ENCODE peak calls at places on chromosomes 6 and 20, in eight cellular contexts. A is IMR-90, Z is A549, E is cardiac fibroblast, L is colonic mucosa, K is mammary epithelial cell, X is astrocyte, T is dorsolateral prefrontal cortex. R is an unnamed sample.

GRCh38 chr20:62771396-62772102 is 24.7 kb upstream of the MRGBP start:
- DNase-seq in Z (no peak), L (no peak), T (no peak), X (no peak), A (no peak), E (no peak), K (no peak), R (no peak)

GRCh38 chr20:10111144-10111771 is 76.5 kb downstream of the ANKEF1 start:
- DNase-seq in X (no peak), K (no peak), A (no peak), E (no peak), T (no peak), L (peak; percentile 32), Z (no peak), R (no peak)

GRCh38 chr20:54208492-54209044 is 681 bp downstream of the PFDN4 start:
- DNase-seq in L (no peak), T (no peak), X (peak; percentile 53), E (peak; percentile 66), K (peak; percentile 65), Z (peak; percentile 21), A (peak; percentile 63), R (peak; percentile 55)

GRCh38 chr6:163588211-163588919 is 173.8 kb downstream of the QKI start:
- DNase-seq in E (peak; percentile 66), A (peak; percentile 74), X (peak; percentile 45), K (peak; percentile 56), T (no peak), L (no peak), Z (no peak), R (no peak)

GRCh38 chr6:91031581-91031980 is 444.7 kb upstream of the MAP3K7 start:
- DNase-seq in E (no peak), T (no peak), L (no peak), Z (no peak), X (no peak), A (no peak), K (no peak), R (no peak)

GRCh38 chr20:44773070-44773829 is 27.6 kb downstream of the KCNK15 start:
- DNase-seq in E (no peak), K (no peak), A (no peak), Z (no peak), X (no peak), T (no peak), L (no peak), R (no peak)

GRCh38 chr6:138346302-138347195 is 31.2 kb upstream of the SMIM28 start:
- DNase-seq in Z (no peak), K (peak; percentile 39), L (no peak), A (peak; percentile 19), T (no peak), X (peak; percentile 60), E (peak; percentile 60), R (peak; percentile 71)

GRCh38 chr6:84648444-84648843 is 116.0 kb downstream of the TBX18 start:
- DNase-seq in Z (no peak), K (no peak), L (no peak), A (no peak), T (no peak), E (no peak), X (no peak), R (no peak)

GRCh38 chr6:25448965-25449538 is 169.9 kb downstream of the CARMIL1 start:
- DNase-seq in E (no peak), X (no peak), L (no peak), Z (no peak), T (no peak), K (peak; percentile 74), A (no peak), R (no peak)

GRCh38 chr6:25447570-25447929 is 168.4 kb downstream of the CARMIL1 start:
- DNase-seq in K (no peak), X (no peak), L (no peak), T (no peak), A (no peak), E (no peak), Z (no peak), R (no peak)

GRCh38 chr6:25452027-25452426 is 172.9 kb downstream of the CARMIL1 start:
- DNase-seq in Z (no peak), K (no peak), T (no peak), L (no peak), X (no peak), E (no peak), A (no peak), R (no peak)

GRCh38 chr6:25450469-25451198 is 171.5 kb downstream of the CARMIL1 start:
- DNase-seq in X (no peak), E (no peak), Z (no peak), L (no peak), A (no peak), K (no peak), T (no peak), R (no peak)

DNA sequence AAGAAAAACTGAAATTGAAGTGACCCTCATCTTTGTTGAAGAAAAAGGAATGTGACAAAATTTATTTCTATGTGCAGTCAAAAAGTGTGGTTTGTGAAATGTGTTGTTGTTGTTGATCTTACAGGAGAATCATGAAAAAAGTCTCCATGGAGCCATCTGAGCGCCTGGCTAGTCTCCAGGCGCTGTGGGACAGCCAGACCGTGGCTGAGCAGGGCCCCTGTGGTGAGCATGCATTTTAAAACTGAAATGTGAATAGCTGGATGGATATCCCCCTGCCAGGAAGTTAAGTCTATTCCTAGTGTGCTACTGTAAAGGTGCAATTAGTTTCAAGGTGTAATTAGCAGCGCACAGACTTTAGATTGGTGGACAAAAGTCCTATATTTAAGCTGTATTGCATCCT is 170.6 kb downstream of the CARMIL1 start:
- DNase-seq in A (no peak), E (no peak), Z (no peak), L (no peak), K (no peak), T (no peak), X (no peak), R (no peak)
- TF ChIP-seq CTCF in A (no peak), E (no peak), Z (no peak), L (no peak), K (no peak), T (no peak), X (no peak), R (no peak)

GRCh38 chr6:3455121-3455489 is 1.7 kb downstream of the SLC22A23 start:
- DNase-seq in X (no peak), L (peak; percentile 72), K (peak; percentile 48), A (no peak), T (peak; percentile 48), E (peak; percentile 33), Z (no peak), R (no peak)

GRCh38 chr6:3456395-3456767 is 469 bp downstream of the SLC22A23 start:
- DNase-seq in A (no peak), L (no peak), Z (no peak), K (no peak), T (no peak), X (no peak), E (no peak), R (no peak)

GRCh38 chr6:3456794-3457709 is at the start of gene SLC22A23:
- DNase-seq in E (peak; percentile 22), X (no peak), L (peak; percentile 85), A (no peak), K (peak; percentile 60), Z (peak; percentile 71), T (peak; percentile 76), R (no peak)

GRCh38 chr6:3454206-3455016 is 2.4 kb downstream of the SLC22A23 start:
- DNase-seq in A (no peak), L (no peak), Z (no peak), K (peak; percentile 24), X (no peak), E (peak; percentile 9), T (no peak), R (no peak)

GRCh38 chr6:3455490-3456394 is 1.1 kb downstream of the SLC22A23 start:
- DNase-seq in E (peak; percentile 14), Z (peak; percentile 9), A (no peak), X (no peak), K (peak; percentile 30), L (peak; percentile 77), T (peak; percentile 68), R (no peak)
- H3K4me3 ChIP-seq in E (peak overlapping the region; percentile 63), Z (peak overlapping the region; percentile 95), A (peak overlapping the region; percentile 31), X (peak overlapping the region; percentile 73), K (peak overlapping the region; percentile 93), L (peak overlapping the region; percentile 78), T (peak overlapping the region; percentile 88), R (peak overlapping the region; percentile 80)

DNA sequence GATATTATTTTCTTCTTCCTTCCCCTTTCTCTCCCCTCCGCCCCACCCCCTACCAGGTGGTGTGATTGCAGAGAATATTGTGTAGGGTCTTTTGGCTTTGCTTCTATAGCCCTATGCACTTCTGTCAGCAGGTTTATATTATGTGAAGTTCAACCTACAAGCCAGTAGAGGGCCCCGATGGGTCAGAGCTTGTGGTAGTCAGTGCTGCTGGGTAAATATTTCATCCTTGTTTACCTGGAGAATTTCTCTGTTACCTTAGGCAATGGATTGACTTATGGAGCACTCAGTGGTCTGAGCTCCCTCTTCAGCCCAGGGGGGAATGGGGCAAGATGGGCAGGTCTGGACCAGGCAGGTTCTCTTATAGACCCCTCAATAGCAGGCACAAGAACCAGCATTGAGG is 720.9 kb downstream of the GRIK2 start:
- DNase-seq in T (no peak), X (no peak), K (peak; percentile 3), A (no peak), E (no peak), L (no peak), Z (peak; percentile 1), R (no peak)
- TF ChIP-seq CTCF in T (no peak), X (no peak), K (peak; percentile 43), A (no peak), E (no peak), L (no peak), Z (no peak), R (no peak)

GRCh38 chr6:148200302-148200701 is 142.3 kb upstream of the SASH1 start:
- DNase-seq in K (no peak), Z (no peak), A (no peak), X (no peak), L (no peak), E (no peak), T (peak; percentile 30), R (no peak)

GRCh38 chr6:148199584-148199983 is 143.1 kb upstream of the SASH1 start:
- DNase-seq in X (no peak), Z (no peak), L (no peak), T (no peak), A (no peak), E (no peak), K (no peak), R (no peak)

GRCh38 chr6:148203281-148203925 is 139.2 kb upstream of the SASH1 start:
- DNase-seq in K (no peak), E (peak; percentile 73), X (peak; percentile 93), T (no peak), A (peak; percentile 98), L (no peak), Z (no peak), R (no peak)

GRCh38 chr6:148208298-148208697 is 134.3 kb upstream of the SASH1 start:
- DNase-seq in K (no peak), L (no peak), E (no peak), T (no peak), X (no peak), A (no peak), Z (no peak), R (no peak)

GRCh38 chr6:148203970-148204369 is 138.7 kb upstream of the SASH1 start:
- DNase-seq in T (no peak), E (peak; percentile 69), Z (no peak), X (peak; percentile 99), L (no peak), A (peak; percentile 90), K (no peak), R (no peak)
- H3K4me3 ChIP-seq in T (no peak overlapping the region), E (no peak overlapping the region), Z (no peak overlapping the region), X (no peak overlapping the region), L (no peak overlapping the region), A (peak overlapping the region; percentile 18), K (no peak overlapping the region), R (no peak overlapping the region)

GRCh38 chr6:36367743-36368142 is 19.7 kb downstream of the ETV7 start:
- DNase-seq in E (no peak), X (no peak), A (no peak), K (no peak), L (no peak), Z (no peak), T (no peak), R (no peak)
- TF ChIP-seq CTCF in E (no peak), X (no peak), A (no peak), K (no peak), L (no peak), Z (no peak), T (no peak), R (no peak)